ENCODE peak calls at places on chromosomes 12 and 14, in eight cellular contexts. B is adrenal gland, P is A549, M is NB4, L is sigmoid colon, Z is GM12891, O is HCT116, D is IMR-90. F is an unnamed sample.

GRCh38 chr12:123614110-123614509 is 12.2 kb downstream of the DDX55 start:
- DNase-seq in B (no peak), P (no peak), M (no peak), L (no peak), Z (no peak), O (no peak), D (no peak), F (no peak)

GRCh38 chr12:6963016-6963731 is 7.3 kb downstream of the PHB2 start:
- DNase-seq in B (peak), P (no peak), M (no peak), L (peak), Z (no peak), O (peak), D (no peak), F (no peak)

GRCh38 chr12:1797011-1797901 is 23.1 kb upstream of the LRTM2 start:
- DNase-seq in B (no peak), P (no peak), M (peak), L (peak), Z (no peak), O (no peak), D (no peak), F (peak)

GRCh38 chr12:82461393-82461792 is 103.1 kb downstream of the METTL25 start:
- DNase-seq in B (no peak), P (peak), M (no peak), L (no peak), Z (no peak), O (no peak), D (no peak), F (no peak)

GRCh38 chr12:93060666-93061413 is 131.7 kb upstream of the EEA1 start:
- DNase-seq in B (peak), P (no peak), M (no peak), L (peak), Z (no peak), O (no peak), D (peak), F (no peak)

GRCh38 chr12:57765698-57766463 is 997 bp downstream of the CYP27B1 start:
- DNase-seq in B (no peak), P (no peak), M (no peak), L (no peak), Z (no peak), O (no peak), D (no peak), F (no peak)

GRCh38 chr14:66514206-66514605 is 6.3 kb downstream of the GPHN start:
- DNase-seq in B (no peak), P (no peak), M (peak), L (no peak), Z (no peak), O (no peak), D (no peak), F (no peak)

GRCh38 chr14:78152246-78153068 is 17.7 kb upstream of the NRXN3 start:
- DNase-seq in B (no peak), P (no peak), M (peak), L (no peak), Z (no peak), O (no peak), D (no peak), F (no peak)

GRCh38 chr14:103547455-103547940 is 15.0 kb downstream of the BAG5 start:
- DNase-seq in B (peak), P (no peak), M (no peak), L (no peak), Z (no peak), O (no peak), D (no peak), F (no peak)

GRCh38 chr12:67991158-67991557 is 1.9 kb downstream of the IFNG-AS1 start:
- DNase-seq in B (no peak), P (no peak), M (no peak), L (no peak), Z (no peak), O (no peak), D (no peak), F (no peak)

GRCh38 chr12:46507766-46508165 is 135.2 kb upstream of the SLC38A2 start:
- DNase-seq in B (no peak), P (no peak), M (no peak), L (no peak), Z (no peak), O (no peak), D (no peak), F (no peak)

GRCh38 chr12:129520736-129521135 is 383.1 kb downstream of the TMEM132D start:
- DNase-seq in B (no peak), P (no peak), M (no peak), L (no peak), Z (no peak), O (no peak), D (no peak), F (no peak)

GRCh38 chr14:94599656-94600004 is 12.6 kb upstream of the SERPINA3 start:
- DNase-seq in B (no peak), P (peak), M (no peak), L (peak), Z (no peak), O (no peak), D (no peak), F (no peak)

GRCh38 chr14:64755661-64756265 is 51.5 kb downstream of the PLEKHG3 start:
- DNase-seq in B (no peak), P (no peak), M (peak), L (no peak), Z (no peak), O (no peak), D (peak), F (no peak)

GRCh38 chr14:76768671-76769500 is 7.6 kb downstream of the VASH1 start:
- DNase-seq in B (no peak), P (no peak), M (no peak), L (no peak), Z (no peak), O (no peak), D (no peak), F (no peak)

GRCh38 chr14:22976620-22977433 is 5.5 kb downstream of the AJUBA start:
- DNase-seq in B (no peak), P (peak), M (no peak), L (no peak), Z (no peak), O (no peak), D (peak), F (no peak)

DNA sequence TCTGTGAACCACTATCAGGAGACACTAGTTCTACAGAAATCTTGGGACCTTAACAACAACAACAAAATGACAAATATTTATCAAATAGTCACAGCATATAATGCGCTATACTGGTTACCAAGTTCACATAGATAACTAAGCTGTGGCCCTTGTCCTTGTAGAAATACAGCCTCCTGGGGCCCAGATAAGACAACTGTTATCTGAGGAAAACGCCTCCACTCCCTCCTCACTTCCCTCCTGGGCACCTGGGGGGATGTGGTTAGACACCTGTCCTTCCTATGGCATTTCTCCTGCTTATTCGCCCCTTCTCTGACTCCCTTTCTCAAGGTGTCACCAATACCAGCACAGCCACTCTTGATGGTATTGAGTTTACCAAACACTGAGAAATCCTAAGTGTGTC is 419.4 kb downstream of the RAD51B start:
- DNase-seq in B (no peak), P (no peak), M (no peak), L (no peak), Z (no peak), O (no peak), D (no peak), F (peak)
- TF ChIP-seq POLR2A in B (no peak), P (no peak), M (no peak), L (no peak), Z (no peak), O (no peak), D (no peak), F (no peak)

DNA sequence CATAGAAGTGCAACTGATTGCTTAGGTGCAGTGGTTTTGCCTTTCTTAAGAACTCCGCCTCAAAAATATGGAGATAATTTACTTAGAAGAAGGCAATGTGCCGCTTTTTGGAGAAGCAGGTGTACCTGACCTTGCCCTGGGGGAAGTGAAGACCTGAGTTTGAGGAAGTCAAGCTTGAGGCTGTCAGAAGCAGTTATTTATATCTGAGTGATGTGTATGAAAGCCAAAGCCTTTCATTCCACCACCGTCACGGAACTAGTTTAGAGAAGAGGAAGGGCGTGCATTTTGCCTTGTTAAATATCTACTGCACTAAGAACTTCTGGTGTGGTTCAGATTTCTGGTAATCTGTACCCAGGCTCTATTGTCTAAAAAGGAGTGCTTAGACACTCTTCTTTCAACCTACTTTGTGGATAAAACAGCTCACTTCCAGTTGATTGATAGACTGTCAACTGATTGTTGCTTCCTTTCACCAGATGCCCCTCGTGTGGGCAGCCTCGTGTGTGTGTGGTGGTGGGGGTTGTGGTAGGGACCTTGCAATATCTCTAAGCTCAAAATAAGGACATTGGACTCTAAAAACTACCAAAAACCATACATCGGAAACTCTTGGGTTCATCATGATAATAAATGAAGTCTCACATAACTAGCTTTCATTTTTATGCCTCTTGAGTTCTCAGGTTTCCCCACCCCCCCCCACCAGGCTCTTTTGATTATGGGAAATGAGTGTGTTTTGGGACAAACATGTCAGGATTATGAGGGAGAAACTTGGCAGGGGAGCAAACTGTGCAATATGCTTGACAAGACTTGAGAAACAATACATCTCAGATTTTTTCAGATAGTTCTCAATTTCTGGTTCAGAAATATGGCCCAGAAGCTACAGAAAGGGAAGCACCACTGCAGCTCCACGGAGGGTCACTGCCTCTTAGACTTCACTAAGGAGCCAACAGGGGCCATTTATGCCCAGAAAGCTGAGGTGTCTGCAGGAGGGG is 78.6 kb downstream of the ARF6 start:
- DNase-seq in B (no peak), P (no peak), M (peak), L (no peak), Z (peak), O (no peak), D (peak), F (no peak)
- TF ChIP-seq POLR2A in B (no peak), P (no peak), M (no peak), L (no peak), Z (peak), O (no peak), D (no peak), F (no peak)

DNA sequence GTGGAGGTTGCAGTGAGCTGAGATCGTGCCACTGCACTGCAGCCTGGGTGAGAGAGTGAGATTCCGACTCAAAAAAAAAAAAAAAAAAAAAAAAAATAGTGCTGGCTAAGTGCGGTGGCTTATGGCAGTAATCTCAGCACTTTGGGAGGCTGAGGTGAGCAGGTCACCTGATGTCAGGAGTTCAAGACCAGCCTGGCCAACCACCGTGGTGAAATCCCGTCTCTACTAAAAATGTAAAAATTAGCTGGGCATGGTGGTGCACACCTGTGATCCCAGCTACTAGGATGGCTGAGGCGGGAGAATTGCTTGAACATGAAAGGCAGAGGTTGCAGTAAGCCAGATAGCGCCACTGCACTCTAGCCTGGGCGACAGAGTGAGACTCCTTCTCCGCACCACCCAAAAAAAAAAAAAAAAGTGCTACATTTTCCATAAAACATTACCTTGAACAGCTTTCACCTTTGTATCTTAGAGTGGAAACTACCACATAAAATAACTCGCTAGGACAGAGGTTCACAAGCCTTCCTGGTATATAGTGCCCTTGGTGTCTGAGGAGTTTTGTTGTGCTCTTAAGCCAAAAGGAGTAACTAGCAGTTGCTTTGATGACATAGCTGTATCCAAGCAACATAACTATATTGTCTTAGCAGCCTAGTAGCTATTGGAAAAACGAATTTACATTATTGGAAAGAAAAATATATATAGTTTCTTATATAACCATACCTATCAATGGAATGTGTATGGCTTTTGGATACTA is 11.1 kb downstream of the PTGES3 start:
- DNase-seq in B (no peak), P (no peak), M (no peak), L (no peak), Z (no peak), O (no peak), D (no peak), F (no peak)
- TF ChIP-seq POLR2A in B (no peak), P (no peak), M (no peak), L (no peak), Z (no peak), O (no peak), D (no peak), F (no peak)

GRCh38 chr14:100282766-100283419 is 23.4 kb downstream of the SLC25A29 start:
- DNase-seq in B (no peak), P (no peak), M (no peak), L (no peak), Z (no peak), O (no peak), D (no peak), F (no peak)
- TF ChIP-seq POLR2A in B (no peak), P (no peak), M (no peak), L (no peak), Z (peak), O (no peak), D (no peak), F (no peak)

GRCh38 chr14:31205681-31206535 is 1.7 kb downstream of the HECTD1 start:
- DNase-seq in B (no peak), P (peak), M (peak), L (no peak), Z (no peak), O (no peak), D (peak), F (peak)
- TF ChIP-seq POLR2A in B (peak), P (no peak), M (no peak), L (no peak), Z (no peak), O (no peak), D (peak), F (peak)

GRCh38 chr14:21089271-21089670 is 9.2 kb downstream of the ZNF219 start:
- DNase-seq in B (no peak), P (no peak), M (no peak), L (no peak), Z (no peak), O (no peak), D (no peak), F (no peak)

GRCh38 chr14:21089877-21090193 is 8.6 kb downstream of the ZNF219 start:
- DNase-seq in B (no peak), P (no peak), M (no peak), L (no peak), Z (no peak), O (no peak), D (no peak), F (no peak)

GRCh38 chr14:21090940-21091663 is 7.4 kb downstream of the ZNF219 start:
- DNase-seq in B (no peak), P (no peak), M (no peak), L (no peak), Z (no peak), O (no peak), D (no peak), F (no peak)

GRCh38 chr14:21091784-21092146 is 6.7 kb downstream of the ZNF219 start:
- DNase-seq in B (no peak), P (no peak), M (no peak), L (no peak), Z (no peak), O (no peak), D (no peak), F (no peak)

GRCh38 chr14:21090194-21090939 is 8.1 kb downstream of the ZNF219 start:
- DNase-seq in B (peak), P (no peak), M (peak), L (no peak), Z (no peak), O (no peak), D (no peak), F (peak)
- TF ChIP-seq POLR2A in B (peak), P (no peak), M (no peak), L (no peak), Z (no peak), O (no peak), D (no peak), F (no peak)

F was measured in erythroblast.